ENCODE peak calls at places on chromosome 13, in eight cellular contexts. T is neural crest cell, X is psoas muscle, S is cardiac fibroblast, M is astrocyte of the spinal cord, B is upper lobe of left lung, U is PC-3, L is lower lobe of right lung. K is an unnamed sample.

GRCh38 chr13:26557051-26557392 is 461 bp upstream of the WASF3 start:
- DNase-seq in T (no peak), X (no peak), S (no peak), M (no peak), B (no peak), U (no peak), L (no peak), K (no peak)

GRCh38 chr13:42885325-42885724 is 103.9 kb downstream of the FAM216B start:
- DNase-seq in T (no peak), X (no peak), S (peak; percentile 68), M (no peak), B (peak; percentile 40), U (no peak), L (no peak), K (no peak)

GRCh38 chr13:48977973-48978372 is 2.3 kb downstream of the FNDC3A start:
- DNase-seq in T (no peak), X (no peak), S (peak; percentile 69), M (peak; percentile 23), B (no peak), U (peak; percentile 13), L (no peak), K (no peak)

GRCh38 chr13:33612641-33613638 is 205.0 kb upstream of the RFC3 start:
- DNase-seq in T (no peak), X (no peak), S (no peak), M (no peak), B (no peak), U (no peak), L (no peak), K (no peak)

GRCh38 chr13:87057807-87058520 is 613.2 kb upstream of the SLITRK5 start:
- DNase-seq in T (no peak), X (no peak), S (no peak), M (peak; percentile 60), B (no peak), U (peak; percentile 20), L (no peak), K (no peak)

GRCh38 chr13:29901714-29902631 is 51.6 kb upstream of the UBL3 start:
- DNase-seq in T (no peak), X (peak; percentile 58), S (peak; percentile 96), M (peak; percentile 95), B (no peak), U (peak; percentile 85), L (no peak), K (peak; percentile 94)

GRCh38 chr13:41774605-41775218 is 186.2 kb downstream of the VWA8 start:
- DNase-seq in T (no peak), X (no peak), S (no peak), M (no peak), B (no peak), U (no peak), L (no peak), K (no peak)

GRCh38 chr13:37138169-37138568 is 32.7 kb upstream of the CSNK1A1L start:
- DNase-seq in T (no peak), X (no peak), S (peak; percentile 67), M (no peak), B (no peak), U (peak; percentile 48), L (no peak), K (peak; percentile 57)

GRCh38 chr13:110302986-110303385 is 4.0 kb downstream of the COL4A1 start:
- DNase-seq in T (no peak), X (no peak), S (no peak), M (no peak), B (no peak), U (no peak), L (no peak), K (no peak)

GRCh38 chr13:75771818-75772217 is 135.7 kb downstream of the LMO7 start:
- DNase-seq in T (no peak), X (no peak), S (peak; percentile 84), M (peak; percentile 84), B (no peak), U (peak; percentile 80), L (no peak), K (peak; percentile 65)

GRCh38 chr13:63910406-63910957 is 2494.8 kb upstream of the PCDH20 start:
- DNase-seq in T (no peak), X (no peak), S (peak; percentile 19), M (peak; percentile 45), B (no peak), U (no peak), L (no peak), K (no peak)

GRCh38 chr13:33251131-33251629 is 34.4 kb downstream of the STARD13 start:
- DNase-seq in T (no peak), X (no peak), S (peak; percentile 97), M (peak; percentile 97), B (no peak), U (peak; percentile 95), L (no peak), K (peak; percentile 88)

GRCh38 chr13:100523437-100523836 is 65.2 kb downstream of the GGACT start:
- DNase-seq in T (no peak), X (no peak), S (no peak), M (no peak), B (no peak), U (no peak), L (no peak), K (no peak)

GRCh38 chr13:100518394-100519062 is 70.1 kb downstream of the GGACT start:
- DNase-seq in T (no peak), X (no peak), S (no peak), M (no peak), B (no peak), U (no peak), L (no peak), K (no peak)

GRCh38 chr13:100521912-100522490 is 66.6 kb downstream of the GGACT start:
- DNase-seq in T (no peak), X (no peak), S (no peak), M (no peak), B (no peak), U (no peak), L (no peak), K (no peak)

GRCh38 chr13:100519626-100520025 is 69.0 kb downstream of the GGACT start:
- DNase-seq in T (no peak), X (no peak), S (no peak), M (no peak), B (no peak), U (no peak), L (no peak), K (no peak)

DNA sequence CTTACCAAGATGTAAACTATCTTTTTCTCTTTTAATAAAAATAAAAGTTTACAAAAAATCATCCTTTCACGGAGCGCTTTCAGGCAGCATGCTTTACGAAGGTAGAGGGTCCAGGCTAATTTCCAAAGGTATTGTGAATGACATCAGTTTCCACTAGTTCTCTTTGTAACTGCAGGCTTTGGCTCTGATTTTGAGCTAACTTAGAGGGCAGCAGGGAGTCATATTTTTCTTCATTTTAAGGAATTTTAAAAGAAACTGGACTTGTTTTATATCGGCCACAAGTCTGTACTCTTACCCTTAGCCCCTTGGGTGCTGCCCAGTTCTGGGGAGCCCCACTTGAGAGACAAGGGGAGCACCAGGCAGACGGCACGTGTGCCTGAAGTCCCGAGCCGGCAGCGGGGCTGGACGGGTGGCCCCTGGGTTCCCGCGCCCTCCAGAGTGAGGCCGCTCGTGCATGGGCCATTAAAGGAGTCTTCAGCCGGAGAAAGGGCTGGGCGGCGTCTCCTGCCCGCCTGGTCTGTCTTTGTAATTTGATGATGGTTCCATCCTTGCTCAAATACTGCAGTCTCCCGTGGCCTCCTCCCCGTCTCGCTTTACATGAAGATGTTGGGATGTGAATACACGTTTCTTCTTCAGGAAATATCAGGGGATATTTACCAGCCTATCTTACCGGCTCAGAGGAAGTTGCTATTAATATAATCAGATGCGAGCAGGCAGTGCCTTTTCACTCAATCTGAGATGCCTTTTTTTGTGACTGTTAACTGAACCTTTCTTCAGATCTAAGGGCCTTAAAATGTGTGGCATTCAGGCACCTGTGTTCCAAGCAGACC is 67.4 kb downstream of the GGACT start:
- DNase-seq in T (peak; percentile 14), X (no peak), S (no peak), M (peak; percentile 41), B (peak; percentile 70), U (no peak), L (no peak), K (no peak)
- TF ChIP-seq CTCF in T (no peak), X (no peak), S (no peak), M (no peak), B (no peak), U (no peak), L (no peak), K (no peak)

DNA sequence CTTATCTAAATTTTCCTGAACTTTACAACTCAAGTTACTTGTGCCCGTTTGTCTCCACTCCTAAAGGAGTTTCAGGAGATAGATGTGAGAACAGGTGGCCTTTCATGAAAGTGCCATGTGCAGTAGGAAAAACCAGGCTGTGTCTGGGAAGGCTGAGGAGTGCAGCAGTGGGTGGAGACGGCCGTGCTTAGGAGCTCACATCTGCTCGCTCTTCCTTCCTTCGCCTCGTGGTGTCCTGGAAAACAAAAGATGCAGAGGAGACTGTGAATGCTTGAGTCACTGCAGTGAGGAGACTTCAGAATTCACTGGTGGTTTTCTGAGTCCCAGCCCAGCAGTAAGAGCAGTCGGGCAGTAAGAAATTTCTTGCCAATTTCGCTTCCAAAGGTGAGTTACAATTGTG is 138.4 kb upstream of the RNF113B start:
- DNase-seq in T (no peak), X (no peak), S (peak; percentile 63), M (peak; percentile 48), B (no peak), U (no peak), L (no peak), K (no peak)
- TF ChIP-seq CTCF in T (no peak), X (no peak), S (no peak), M (no peak), B (no peak), U (no peak), L (no peak), K (no peak)

GRCh38 chr13:81138353-81138995 is 797.5 kb upstream of the SPRY2 start:
- DNase-seq in T (no peak), X (no peak), S (no peak), M (no peak), B (peak; percentile 6), U (no peak), L (no peak), K (no peak)

GRCh38 chr13:81140675-81141074 is 799.7 kb upstream of the SPRY2 start:
- DNase-seq in T (no peak), X (no peak), S (no peak), M (no peak), B (no peak), U (no peak), L (no peak), K (no peak)

DNA sequence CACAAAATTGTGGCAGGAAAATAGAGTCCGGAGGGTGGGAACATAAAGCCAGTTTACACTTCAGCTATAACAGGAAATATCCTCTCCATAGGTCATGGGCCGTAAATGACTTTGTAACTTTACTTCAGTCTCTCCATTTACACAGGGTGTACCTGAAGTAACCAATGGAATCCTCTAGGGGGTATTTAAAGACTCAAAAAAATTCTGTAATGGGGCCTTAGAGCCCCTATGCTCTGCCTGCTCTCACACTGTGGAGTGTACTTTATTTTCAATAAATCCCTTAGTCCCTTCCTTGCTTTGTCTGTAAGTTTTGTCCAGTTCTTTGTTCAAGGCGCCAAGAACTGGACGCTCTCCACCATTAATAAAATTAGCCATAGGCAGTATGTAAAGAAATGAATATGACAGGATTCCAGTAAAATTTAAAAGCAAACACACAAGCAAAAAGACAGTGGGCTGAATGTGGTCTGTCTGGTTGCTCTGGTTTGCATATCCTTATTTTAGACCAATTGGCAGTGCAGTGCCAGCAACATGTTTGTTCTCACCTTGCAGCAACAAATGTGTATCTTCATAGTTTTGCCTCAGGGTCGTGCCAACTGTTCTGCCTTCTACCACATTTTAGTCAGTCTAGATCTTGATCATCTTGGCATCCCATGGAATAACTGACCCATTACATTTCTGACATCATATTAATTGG is 801.5 kb upstream of the SPRY2 start:
- DNase-seq in T (no peak), X (no peak), S (no peak), M (no peak), B (no peak), U (peak; percentile 45), L (no peak), K (no peak)
- TF ChIP-seq CTCF in T (peak; percentile 34), X (no peak), S (no peak), M (no peak), B (no peak), U (peak; percentile 22), L (no peak), K (no peak)

GRCh38 chr13:95536629-95537241 is 15.8 kb upstream of the CLDN10 start:
- DNase-seq in T (no peak), X (no peak), S (peak; percentile 60), M (peak; percentile 54), B (no peak), U (peak; percentile 67), L (no peak), K (peak; percentile 68)
- TF ChIP-seq CTCF in T (peak; percentile 64), X (peak; percentile 30), S (peak; percentile 35), M (peak; percentile 31), B (peak; percentile 37), U (peak; percentile 63), L (peak; percentile 48), K (peak; percentile 42)